ENCODE peak calls at places on chromosome 1, in five cellular contexts. E is ovary, Y is PC-9, S is cardiac muscle cell, A is psoas muscle. N is an unnamed sample.

GRCh38 chr1:87115317-87115885 is 201.0 kb downstream of the HS2ST1 start:
- DNase-seq in E (no peak), Y (peak; percentile 24), S (no peak), A (no peak), N (peak; percentile 94)

GRCh38 chr1:53956308-53957168 is 10.4 kb downstream of the LRRC42 start:
- DNase-seq in E (no peak), Y (peak; percentile 10), S (no peak), A (no peak), N (peak; percentile 29)

GRCh38 chr1:66437136-66437401 is 96.9 kb upstream of the SGIP1 start:
- DNase-seq in E (no peak), Y (no peak), S (no peak), A (no peak), N (no peak)

GRCh38 chr1:55867444-55867843 is 652.3 kb upstream of the USP24 start:
- DNase-seq in E (no peak), Y (no peak), S (no peak), A (no peak), N (no peak)

GRCh38 chr1:156359973-156360372 is 9.0 kb upstream of the RHBG start:
- DNase-seq in E (no peak), Y (no peak), S (peak; percentile 37), A (no peak), N (peak; percentile 28)

GRCh38 chr1:17120962-17121837 is 1.9 kb upstream of the PADI2 start:
- DNase-seq in E (no peak), Y (no peak), S (peak; percentile 22), A (peak; percentile 62), N (peak; percentile 80)

GRCh38 chr1:228044961-228045360 is 37.5 kb upstream of the ARF1 start:
- DNase-seq in E (no peak), Y (peak; percentile 67), S (no peak), A (no peak), N (no peak)

GRCh38 chr1:28144203-28145135 is 32.0 kb downstream of the PTAFR start:
- DNase-seq in E (no peak), Y (peak; percentile 61), S (no peak), A (no peak), N (peak; percentile 20)

GRCh38 chr1:89171067-89171438 is 4.8 kb downstream of the GBP7 start:
- DNase-seq in E (no peak), Y (no peak), S (no peak), A (no peak), N (no peak)

GRCh38 chr1:67405473-67406245 is 24.5 kb downstream of the SERBP1 start:
- DNase-seq in E (no peak), Y (no peak), S (peak; percentile 43), A (no peak), N (no peak)

GRCh38 chr1:145878724-145879123 is 6.9 kb downstream of the ANKRD35 start:
- DNase-seq in E (no peak), Y (no peak), S (no peak), A (no peak), N (no peak)

GRCh38 chr1:145874646-145875045 is 11.0 kb downstream of the ANKRD35 start:
- DNase-seq in E (no peak), Y (no peak), S (no peak), A (no peak), N (no peak)

GRCh38 chr1:145872421-145872891 is 13.2 kb downstream of the ANKRD35 start:
- DNase-seq in E (no peak), Y (no peak), S (no peak), A (peak; percentile 93), N (peak; percentile 64)

GRCh38 chr1:145879775-145880174 is 5.9 kb downstream of the ANKRD35 start:
- DNase-seq in E (no peak), Y (no peak), S (no peak), A (no peak), N (no peak)

DNA sequence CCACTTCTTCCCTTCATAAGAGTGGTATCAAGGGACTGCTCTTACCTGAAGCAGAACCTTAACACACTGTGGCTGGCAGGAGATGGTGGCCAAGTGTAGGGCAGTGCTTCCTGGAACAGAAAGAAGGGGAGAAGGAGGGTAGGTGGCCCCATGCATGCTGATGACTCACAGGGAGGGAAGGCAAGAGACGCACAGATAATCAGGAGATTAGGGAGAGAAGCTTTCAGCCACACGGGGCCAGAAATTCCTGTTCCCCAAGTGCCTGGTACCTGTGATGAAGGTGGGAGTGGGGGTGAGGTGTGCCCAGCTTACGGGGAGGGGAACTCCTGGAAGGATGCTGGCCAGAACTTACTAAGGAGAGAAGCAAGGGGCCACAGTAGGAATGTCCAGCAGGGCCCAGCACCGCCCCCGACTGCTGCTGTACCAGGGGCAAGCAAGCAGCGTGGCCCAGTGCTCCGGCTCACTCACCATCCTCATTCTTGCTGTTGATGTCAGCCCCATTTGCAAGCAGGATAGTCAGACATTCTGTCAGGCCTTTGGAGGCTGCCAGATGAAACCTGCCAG is 7.7 kb downstream of the ANKRD35 start:
- DNase-seq in E (no peak), Y (peak; percentile 74), S (no peak), A (no peak), N (no peak)
- H3K4me1 ChIP-seq in E (no peaks in the 10 kb centered on the region), Y (peaks cover 41% of the 10 kb centered on the region), S (peaks cover 8% of the 10 kb centered on the region), A (peaks cover under 1% of the 10 kb centered on the region), N (no peaks in the 10 kb centered on the region)

GRCh38 chr1:64469121-64469520 is 808 bp upstream of the CACHD1 start:
- DNase-seq in E (no peak), Y (no peak), S (no peak), A (no peak), N (no peak)
- H3K4me3 ChIP-seq in E (no peak overlapping the region), Y (peak overlapping the region; percentile 86), S (peak overlapping the region; percentile 95), A (peak overlapping the region; percentile 91), N (peak overlapping the region; percentile 75)

GRCh38 chr1:168518201-168518689 is 25.6 kb downstream of the XCL2 start:
- DNase-seq in E (no peak), Y (no peak), S (no peak), A (no peak), N (no peak)
- H3K4me1 ChIP-seq in E (peaks cover 8% of the 10 kb centered on the region), Y (no peaks in the 10 kb centered on the region), S (peaks cover 76% of the 10 kb centered on the region), A (no peaks in the 10 kb centered on the region), N (no peaks in the 10 kb centered on the region)

GRCh38 chr1:215113776-215114153 is 31.2 kb downstream of the KCNK2 start:
- DNase-seq in E (no peak), Y (no peak), S (no peak), A (no peak), N (no peak)
- H3K4me3 ChIP-seq in E (no peak overlapping the region), Y (no peak overlapping the region), S (no peak overlapping the region), A (no peak overlapping the region), N (no peak overlapping the region)

GRCh38 chr1:172674831-172675613 is 16.1 kb downstream of the FASLG start:
- DNase-seq in E (no peak), Y (no peak), S (no peak), A (no peak), N (no peak)
- H3K4me1 ChIP-seq in E (no peaks in the 10 kb centered on the region), Y (peaks cover 11% of the 10 kb centered on the region), S (no peaks in the 10 kb centered on the region), A (no peaks in the 10 kb centered on the region), N (no peaks in the 10 kb centered on the region)

N was measured in fibroblast of lung.